ENCODE peak calls at places on chromosomes 4 and X, in nine cellular contexts. M is epithelial cell of esophagus; P is neural progenitor cell; S is Calu3; B is endothelial cell; G is activated naive CD4-positive, alpha-beta T cell; D is bronchial epithelial cell; N is left ventricle myocardium superior; H is left ventricle myocardium inferior. U is an unnamed sample.

GRCh38 chr4:186032259-186032658 is 36.7 kb upstream of the TLR3 start:
- DNase-seq in N (no peak), B (no peak), D (no peak), H (no peak), S (no peak), M (peak), P (no peak), G (no peak), U (no peak)

GRCh38 chr4:38663021-38663800 is 788 bp upstream of the KLF3 start:
- DNase-seq in S (no peak), N (no peak), P (peak), M (no peak), B (peak), G (peak), H (no peak), D (peak), U (no peak)

GRCh38 chrX:7996414-7996813 is 69.2 kb upstream of the PNPLA4 start:
- DNase-seq in G (no peak), M (peak), B (peak), S (peak), D (peak), H (no peak), P (peak), N (no peak), U (peak)

GRCh38 chrX:14946721-14947120 is 73.5 kb downstream of the MOSPD2 start:
- DNase-seq in G (no peak), N (no peak), M (no peak), H (no peak), D (no peak), S (no peak), P (no peak), B (no peak), U (no peak)

GRCh38 chrX:68894142-68894512 is 65.3 kb downstream of the EFNB1 start:
- DNase-seq in H (no peak), G (no peak), P (no peak), N (peak), B (no peak), D (no peak), S (no peak), M (no peak), U (no peak)

GRCh38 chrX:37349131-37350033 is at the start of gene PRRG1:
- DNase-seq in S (peak), G (no peak), H (peak), M (peak), N (peak), B (peak), D (peak), P (peak), U (peak)

GRCh38 chr4:54945838-54946237 is 179.6 kb downstream of the KDR start:
- DNase-seq in P (no peak), G (no peak), N (no peak), B (peak), H (no peak), M (no peak), D (no peak), S (no peak), U (no peak)

GRCh38 chrX:96563663-96564062 is 121.0 kb upstream of the DIAPH2 start:
- DNase-seq in M (peak), S (no peak), B (no peak), P (no peak), H (no peak), G (no peak), D (peak), N (no peak), U (no peak)

GRCh38 chrX:31130457-31131215 is 58.8 kb upstream of the FTHL17 start:
- DNase-seq in P (no peak), N (no peak), S (no peak), B (no peak), G (no peak), M (no peak), D (no peak), H (no peak), U (no peak)

GRCh38 chr4:119099227-119099910 is 36.3 kb upstream of the MYOZ2 start:
- DNase-seq in B (no peak), N (no peak), G (no peak), H (no peak), D (no peak), M (no peak), S (no peak), P (no peak), U (no peak)

GRCh38 chr4:186685744-186686143 is 37.9 kb downstream of the FAT1 start:
- DNase-seq in M (peak), S (no peak), P (no peak), B (no peak), D (peak), N (no peak), H (no peak), G (no peak), U (no peak)

GRCh38 chr4:169159614-169160013 is 111.1 kb downstream of the SH3RF1 start:
- DNase-seq in G (no peak), D (peak), N (no peak), M (peak), H (no peak), B (no peak), S (no peak), P (no peak), U (no peak)

GRCh38 chrX:129875669-129876068 is 30.3 kb upstream of the UTP14A start:
- DNase-seq in N (no peak), D (peak), M (peak), P (no peak), B (no peak), S (peak), H (no peak), G (no peak), U (peak)

GRCh38 chr4:151117371-151117962 is 18.0 kb downstream of the RPS3A start:
- DNase-seq in H (peak), M (peak), D (peak), G (no peak), N (no peak), P (peak), B (peak), S (peak), U (peak)

GRCh38 chr4:145482209-145483021 is 762 bp downstream of the SMAD1 start:
- DNase-seq in M (peak), D (peak), S (peak), G (peak), P (peak), H (peak), N (peak), B (peak), U (peak)

GRCh38 chrX:131675596-131676194 is 131.8 kb downstream of the OR13H1 start:
- DNase-seq in G (no peak), N (no peak), H (no peak), S (peak), B (no peak), P (peak), D (peak), M (peak), U (no peak)

GRCh38 chr4:26466871-26467270 is 23.4 kb downstream of the CCKAR start:
- DNase-seq in H (no peak), M (no peak), D (no peak), N (no peak), S (no peak), P (no peak), G (no peak), B (no peak), U (no peak)

GRCh38 chr4:105835177-105835576 is 60.1 kb upstream of the NPNT start:
- DNase-seq in M (no peak), G (no peak), N (no peak), B (no peak), D (no peak), S (no peak), H (no peak), P (no peak), U (no peak)

GRCh38 chrX:39152106-39152649 is 350.9 kb downstream of the MID1IP1 start:
- DNase-seq in N (peak), S (peak), G (no peak), D (no peak), H (peak), M (peak), B (peak), P (peak), U (peak)

GRCh38 chr4:72366601-72367000 is 202.4 kb downstream of the ADAMTS3 start:
- DNase-seq in S (no peak), N (no peak), M (no peak), B (no peak), H (no peak), G (no peak), D (peak), P (no peak), U (no peak)

GRCh38 chr4:185112104-185112503 is 31.0 kb upstream of the SLC25A4 start:
- DNase-seq in H (no peak), B (peak), D (peak), M (peak), N (no peak), G (no peak), P (no peak), S (peak), U (no peak)

GRCh38 chr4:112288455-112288854 is 2.8 kb upstream of the TIFA start:
- DNase-seq in M (no peak), G (no peak), N (no peak), H (no peak), D (no peak), B (no peak), S (no peak), P (no peak), U (no peak)

GRCh38 chr4:87073187-87073569 is 138.4 kb downstream of the AFF1 start:
- DNase-seq in H (no peak), B (no peak), D (no peak), S (no peak), P (no peak), N (no peak), G (no peak), M (no peak), U (no peak)

GRCh38 chr4:34516524-34516923 is 1727.8 kb downstream of the ARAP2 start:
- DNase-seq in G (no peak), M (no peak), S (no peak), N (no peak), P (no peak), D (no peak), B (no peak), H (no peak), U (no peak)

GRCh38 chr4:81472249-81473085 is 760 bp upstream of the RASGEF1B start:
- DNase-seq in M (no peak), D (no peak), P (peak), N (peak), H (peak), S (peak), G (no peak), B (peak), U (peak)

GRCh38 chr4:168585168-168586091 is 88.6 kb downstream of the PALLD start:
- DNase-seq in B (peak), G (no peak), P (peak), H (peak), M (peak), D (peak), S (peak), N (peak), U (no peak)